ENCODE peak calls at places on chromosomes 16 and 17, in five cellular contexts. T is body of pancreas, E is mammary epithelial cell, X is cardiac muscle cell, Z is IMR-90. V is an unnamed sample. For H3K36me3, H3K4me1 and H3K9me3, the result is how much of the 10 kb centered on the place peaks cover.

GRCh38 chr16:546909-547770 is 13.1 kb upstream of the PRR35 start:
- DNase-seq in T (peak), E (peak), X (peak), Z (peak), V (peak)

GRCh38 chr16:50151322-50151721 is 1.8 kb upstream of the TENT4B start:
- DNase-seq in T (no peak), E (no peak), X (no peak), Z (no peak), V (no peak)

GRCh38 chr16:84941916-84942315 is 69.4 kb downstream of the ZDHHC7 start:
- DNase-seq in T (no peak), E (peak), X (no peak), Z (peak), V (no peak)

GRCh38 chr17:51955245-51955644 is 203.3 kb downstream of the CA10 start:
- DNase-seq in T (no peak), E (no peak), X (no peak), Z (no peak), V (no peak)

GRCh38 chr16:70805380-70805779 is 4.4 kb upstream of the VAC14 start:
- DNase-seq in T (no peak), E (peak), X (no peak), Z (peak), V (no peak)

GRCh38 chr17:81871387-81872120 is 417 bp upstream of the ARHGDIA start:
- DNase-seq in T (peak), E (peak), X (peak), Z (peak), V (peak)

GRCh38 chr17:13355054-13355453 is 246.7 kb downstream of the HS3ST3A1 start:
- DNase-seq in T (no peak), E (no peak), X (no peak), Z (no peak), V (no peak)

GRCh38 chr16:508884-509736 is 18.4 kb upstream of the CAPN15 start:
- DNase-seq in T (no peak), E (no peak), X (no peak), Z (peak), V (no peak)

GRCh38 chr17:81428121-81428515 is 32.9 kb downstream of the BAHCC1 start:
- DNase-seq in T (no peak), E (no peak), X (no peak), Z (no peak), V (peak)

GRCh38 chr17:9151091-9151490 is 129.8 kb downstream of the NTN1 start:
- DNase-seq in T (no peak), E (no peak), X (peak), Z (no peak), V (no peak)

GRCh38 chr17:43027091-43028032 is 2.3 kb downstream of the RND2 start:
- DNase-seq in T (no peak), E (no peak), X (no peak), Z (no peak), V (no peak)

GRCh38 chr17:35821308-35821707 is 12.0 kb downstream of the TAF15 start:
- DNase-seq in T (no peak), E (no peak), X (no peak), Z (no peak), V (no peak)

GRCh38 chr17:35816723-35817122 is 7.4 kb downstream of the TAF15 start:
- DNase-seq in T (no peak), E (no peak), X (no peak), Z (no peak), V (no peak)

GRCh38 chr17:35819456-35819855 is 10.2 kb downstream of the TAF15 start:
- DNase-seq in T (no peak), E (no peak), X (no peak), Z (no peak), V (no peak)

GRCh38 chr17:35812456-35812855 is 3.2 kb downstream of the TAF15 start:
- DNase-seq in T (no peak), E (no peak), X (no peak), Z (no peak), V (no peak)

DNA sequence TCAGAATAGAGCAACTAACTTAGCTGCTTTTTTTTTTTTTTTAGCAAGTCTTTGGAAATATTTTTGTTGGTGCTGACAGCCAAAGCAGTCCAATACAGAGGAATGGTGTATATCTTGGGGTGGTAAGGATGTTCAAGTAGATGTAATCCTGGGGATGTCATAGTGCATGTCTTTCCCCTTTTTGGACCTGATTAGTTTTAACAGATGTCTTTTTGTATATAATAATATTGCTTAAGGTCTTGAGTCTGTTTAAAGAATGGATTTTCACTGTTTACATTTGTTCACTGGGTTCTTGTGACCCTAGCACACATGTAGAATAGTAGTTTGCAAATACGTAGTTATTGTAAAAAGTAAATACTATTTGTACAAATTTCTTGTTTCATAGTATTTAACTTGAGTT is 7.9 kb downstream of the TAF15 start:
- DNase-seq in T (no peak), E (no peak), X (no peak), Z (peak), V (no peak)
- H3K36me3 ChIP-seq in T (under half), E (under half), X (under half), Z (under half), V (half or more)

GRCh38 chr17:66522591-66523272 is 220.3 kb downstream of the PRKCA start:
- DNase-seq in T (no peak), E (peak), X (no peak), Z (peak), V (no peak)

GRCh38 chr17:66525338-66525737 is 222.9 kb downstream of the PRKCA start:
- DNase-seq in T (no peak), E (no peak), X (no peak), Z (no peak), V (no peak)

GRCh38 chr17:66520986-66521385 is 218.6 kb downstream of the PRKCA start:
- DNase-seq in T (no peak), E (no peak), X (no peak), Z (no peak), V (no peak)

GRCh38 chr17:66524848-66525247 is 222.4 kb downstream of the PRKCA start:
- DNase-seq in T (no peak), E (no peak), X (no peak), Z (no peak), V (no peak)

DNA sequence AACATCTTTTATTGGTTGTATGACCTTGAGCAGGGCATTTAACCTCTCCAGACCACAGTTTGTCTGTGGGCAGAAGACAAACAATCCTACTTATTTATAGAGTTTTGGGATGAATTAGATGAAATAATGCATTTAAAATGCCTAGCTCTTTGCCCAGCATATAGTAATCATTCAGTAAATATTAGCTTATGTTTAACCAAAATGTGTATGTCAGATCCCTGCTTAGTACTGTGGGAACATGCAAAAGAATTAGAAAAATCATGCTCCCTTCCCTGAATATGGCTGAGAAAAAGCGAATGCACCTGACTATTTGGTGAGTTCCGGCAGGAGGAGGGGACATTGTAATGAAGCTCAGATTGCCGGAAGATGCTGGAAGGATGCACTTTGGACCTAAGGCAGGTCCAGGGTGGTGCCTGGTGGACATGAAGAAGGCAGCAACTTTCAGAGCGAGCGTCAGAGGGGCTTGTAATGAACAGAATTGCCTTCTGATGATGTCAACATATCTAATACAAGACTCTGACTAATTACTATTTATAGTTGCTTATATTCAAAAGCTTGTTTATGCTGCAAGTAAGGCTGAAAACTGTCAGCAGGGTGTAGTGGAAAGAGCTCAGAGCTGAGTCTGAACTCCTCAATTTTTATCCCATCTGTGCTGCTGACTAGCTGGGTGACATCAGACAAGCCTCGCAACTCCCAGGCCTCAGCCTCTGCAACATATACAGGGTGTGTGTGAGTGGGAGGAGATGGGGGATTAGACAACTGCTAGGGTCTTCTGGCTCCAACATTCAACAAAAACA is 221.2 kb downstream of the PRKCA start:
- DNase-seq in T (no peak), E (no peak), X (no peak), Z (peak), V (no peak)
- H3K4me1 ChIP-seq in T (under half), E (under half), X (under half), Z (under half), V (under half)

GRCh38 chr16:59881366-59881765 is 1147.2 kb upstream of the GOT2 start:
- DNase-seq in T (no peak), E (no peak), X (no peak), Z (no peak), V (no peak)
- H3K9me3 ChIP-seq in T (under half), E (under half), X (under half), Z (under half), V (under half)

GRCh38 chr17:1434150-1434549 is 21.9 kb downstream of the CRK start:
- DNase-seq in T (no peak), E (no peak), X (no peak), Z (peak), V (no peak)

GRCh38 chr17:1435326-1435725 is 20.7 kb downstream of the CRK start:
- DNase-seq in T (no peak), E (no peak), X (no peak), Z (no peak), V (no peak)

DNA sequence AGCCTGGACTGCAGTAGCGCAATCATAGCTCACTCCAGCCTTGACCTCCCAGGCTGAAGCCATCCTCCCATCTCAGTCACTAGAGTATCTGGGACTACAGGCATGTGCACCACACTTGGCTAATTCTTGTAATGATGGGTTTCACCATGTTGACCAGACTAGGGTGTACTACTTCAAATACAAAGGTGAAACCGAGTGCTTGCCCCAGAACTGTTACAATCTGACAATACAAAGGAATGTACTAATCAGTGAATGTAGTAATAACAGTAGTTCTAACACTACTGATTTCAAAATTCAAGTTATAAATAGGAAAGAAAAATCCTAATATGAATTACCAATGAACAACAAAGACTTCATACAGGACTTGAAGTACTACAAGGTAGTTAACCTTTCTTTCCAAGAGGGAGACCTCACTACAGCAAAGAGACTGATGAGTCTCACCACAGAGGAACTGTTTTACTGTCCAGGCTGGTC is 24.4 kb downstream of the CRK start:
- DNase-seq in T (no peak), E (no peak), X (no peak), Z (no peak), V (no peak)
- H3K36me3 ChIP-seq in T (under half), E (under half), X (under half), Z (under half), V (under half)

V was measured in BE2C.